ENCODE peak calls at places on chromosomes 11 and 22, in nine cellular contexts. N is heart left ventricle; R is CD4-positive, CD25-positive, alpha-beta regulatory T cell; U is lung; W is heart right ventricle; B is hepatocyte; C is H1; V is HepG2; G is OCI-LY7. J is an unnamed sample.

GRCh38 chr11:1148752-1149180 is 9.0 kb upstream of the MUC5AC start:
- DNase-seq in N (no peak), G (no peak), U (no peak), C (no peak), R (no peak), V (no peak), B (peak; percentile 7), W (no peak), J (peak; percentile 64)

GRCh38 chr22:45638834-45639746 is 32.5 kb upstream of the ATXN10 start:
- DNase-seq in G (no peak), U (peak; percentile 57), C (no peak), B (peak; percentile 23), N (peak; percentile 41), R (no peak), V (peak; percentile 57), W (peak; percentile 50), J (peak; percentile 84)

GRCh38 chr11:1082728-1083620 is 8.3 kb downstream of the MUC2 start:
- DNase-seq in N (peak; percentile 17), V (no peak), B (no peak), G (no peak), R (no peak), U (no peak), W (no peak), C (no peak), J (peak; percentile 45)

GRCh38 chr22:40215266-40215665 is 37.5 kb downstream of the TNRC6B start:
- DNase-seq in G (peak; percentile 36), U (peak; percentile 52), W (no peak), R (no peak), B (no peak), V (no peak), C (peak; percentile 45), N (no peak), J (no peak)

GRCh38 chr11:7605544-7605943 is 67.8 kb downstream of the CYB5R2 start:
- DNase-seq in U (peak; percentile 43), N (no peak), V (peak; percentile 74), G (no peak), W (no peak), R (no peak), B (peak; percentile 63), C (no peak), J (no peak)

GRCh38 chr11:94731921-94732601 is 36.1 kb upstream of the AMOTL1 start:
- DNase-seq in W (no peak), C (no peak), N (peak; percentile 48), R (no peak), B (no peak), G (no peak), V (no peak), U (no peak), J (no peak)

GRCh38 chr11:5618807-5619206 is 6.0 kb upstream of the TRIM34 start:
- DNase-seq in V (peak; percentile 49), B (peak; percentile 47), U (no peak), C (no peak), W (no peak), R (no peak), G (no peak), N (no peak), J (no peak)

GRCh38 chr11:126607374-126607773 is 251.9 kb downstream of the ST3GAL4 start:
- DNase-seq in G (peak; percentile 5), C (peak; percentile 78), N (peak; percentile 39), B (peak; percentile 80), W (peak; percentile 31), U (no peak), V (peak; percentile 33), R (no peak), J (no peak)

GRCh38 chr22:41491379-41492100 is 22.6 kb downstream of the ACO2 start:
- DNase-seq in V (no peak), R (no peak), W (no peak), G (no peak), C (no peak), B (no peak), N (no peak), U (no peak), J (no peak)

GRCh38 chr22:38299758-38300157 is 17.5 kb downstream of the CSNK1E start:
- DNase-seq in U (no peak), R (no peak), B (no peak), N (no peak), C (no peak), W (peak; percentile 39), G (no peak), V (no peak), J (no peak)

GRCh38 chr11:92423133-92423532 is 198.5 kb downstream of the FAT3 start:
- DNase-seq in G (no peak), B (no peak), N (no peak), R (no peak), V (no peak), U (no peak), C (no peak), W (no peak), J (no peak)

GRCh38 chr11:48879256-48879655 is 104.4 kb downstream of the TRIM51G start:
- DNase-seq in N (no peak), U (no peak), V (no peak), R (no peak), W (no peak), G (no peak), B (no peak), C (no peak), J (no peak)

GRCh38 chr22:27022741-27023373 is 365.5 kb downstream of the MIAT start:
- DNase-seq in N (no peak), V (no peak), B (no peak), R (no peak), G (no peak), W (no peak), C (no peak), U (no peak), J (no peak)

GRCh38 chr11:115626414-115626813 is 122.2 kb upstream of the CADM1 start:
- DNase-seq in C (no peak), U (no peak), G (no peak), W (no peak), V (no peak), N (no peak), R (no peak), B (no peak), J (no peak)

GRCh38 chr11:68406318-68407313 is 53.9 kb upstream of the PPP6R3 start:
- DNase-seq in C (no peak), W (no peak), N (no peak), V (peak; percentile 38), U (peak; percentile 51), B (peak; percentile 42), G (no peak), R (no peak), J (no peak)

GRCh38 chr11:40235841-40236240 is 1223.6 kb downstream of the LRRC4C start:
- DNase-seq in R (no peak), G (no peak), B (no peak), U (no peak), V (no peak), W (no peak), N (no peak), C (no peak), J (no peak)

DNA sequence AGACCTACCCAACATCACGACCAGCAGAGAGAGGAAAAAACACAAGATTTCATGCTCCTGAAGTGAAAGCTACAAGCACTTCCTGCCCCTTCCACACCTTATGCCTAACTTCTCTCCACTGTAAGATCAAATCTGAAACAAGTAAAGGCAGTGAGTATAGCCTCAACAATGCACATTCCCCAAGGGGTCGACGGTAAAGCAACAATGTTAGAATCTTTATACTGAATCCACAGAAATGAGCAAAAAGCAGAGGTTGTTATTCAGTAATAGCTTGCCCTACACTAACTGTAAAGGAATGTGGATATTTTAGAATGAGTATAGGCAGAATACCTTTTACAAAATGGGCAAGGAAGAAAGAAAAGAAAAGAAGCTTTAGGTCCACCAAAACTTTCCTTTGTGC is 15.6 kb downstream of the ARFGAP3 start:
- DNase-seq in G (no peak), W (no peak), U (no peak), R (no peak), N (no peak), B (no peak), V (no peak), C (no peak), J (no peak)
- H3K27ac ChIP-seq in G (no peak overlapping the region), W (no peak overlapping the region), U (no peak overlapping the region), R (no peak overlapping the region), N (no peak overlapping the region), B (no peak overlapping the region), V (no peak overlapping the region), C (no peak overlapping the region), J (no peak overlapping the region)

DNA sequence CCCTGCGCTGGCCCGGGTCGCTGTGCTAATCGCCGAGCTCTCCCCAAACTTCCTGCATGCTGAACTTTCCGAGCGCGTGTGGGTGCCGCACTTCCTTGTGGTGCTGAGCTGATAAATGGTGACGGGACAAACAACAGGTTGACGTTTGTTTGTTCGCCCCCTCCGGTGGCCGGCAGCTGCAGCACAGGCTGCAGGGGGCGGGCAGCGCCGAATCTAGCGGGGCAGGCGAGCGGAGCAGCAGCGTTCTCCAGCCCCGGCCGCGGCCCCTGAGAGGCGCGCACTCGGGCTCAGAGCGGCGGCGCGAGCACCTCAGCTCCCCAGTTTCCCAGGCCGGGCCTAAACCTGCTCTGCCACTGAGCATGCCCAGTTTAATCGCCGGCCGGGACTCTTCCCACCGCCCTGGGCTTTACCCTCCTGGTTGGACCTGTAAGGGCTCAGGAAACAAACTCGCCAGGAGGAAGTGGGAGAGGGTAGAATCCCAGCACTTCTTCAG is at the start of gene PDGFD:
- DNase-seq in W (peak; percentile 65), U (peak; percentile 36), B (peak; percentile 84), V (peak; percentile 54), G (peak; percentile 87), N (peak; percentile 72), R (no peak), C (peak; percentile 85), J (peak; percentile 85)
- H3K4me3 ChIP-seq in W (peak within 1 kb of the TSS; percentile 66), U (peak within 1 kb of the TSS; percentile 20), B (peak within 1 kb of the TSS; percentile 65), V (peak within 1 kb of the TSS; percentile 70), G (peak within 1 kb of the TSS; percentile 73), N (peak within 1 kb of the TSS; percentile 66), R (no peak within 1 kb of the TSS), C (peak within 1 kb of the TSS; percentile 89), J (peak within 1 kb of the TSS; percentile 53)

GRCh38 chr11:124759268-124760204 is 2.6 kb downstream of the ESAM start:
- DNase-seq in B (no peak), N (peak; percentile 84), C (peak; percentile 72), W (peak; percentile 80), V (no peak), R (no peak), U (no peak), G (no peak), J (no peak)

GRCh38 chr11:124760205-124760652 is 1.9 kb downstream of the ESAM start:
- DNase-seq in G (no peak), W (peak; percentile 69), V (no peak), U (no peak), N (peak; percentile 60), C (peak; percentile 64), R (no peak), B (no peak), J (no peak)

GRCh38 chr11:124762077-124762623 is at the start of gene ESAM:
- DNase-seq in W (peak; percentile 74), U (peak; percentile 76), N (peak; percentile 67), C (peak; percentile 64), R (peak; percentile 57), V (no peak), G (peak; percentile 75), B (peak; percentile 62), J (peak; percentile 75)

GRCh38 chr11:124761301-124762021 is 629 bp downstream of the ESAM start:
- DNase-seq in U (no peak), C (peak; percentile 57), B (no peak), W (peak; percentile 29), G (no peak), N (peak; percentile 69), V (no peak), R (no peak), J (no peak)

GRCh38 chr11:124760806-124761205 is 1.3 kb downstream of the ESAM start:
- DNase-seq in C (no peak), W (no peak), R (no peak), G (no peak), N (no peak), B (no peak), V (no peak), U (no peak), J (no peak)
- H3K4me1 ChIP-seq in C (peaks cover 28% of the 10 kb centered on the region), W (peaks cover 12% of the 10 kb centered on the region), R (peaks cover 48% of the 10 kb centered on the region), G (peaks cover 44% of the 10 kb centered on the region), N (peaks cover 51% of the 10 kb centered on the region), B (peaks cover 30% of the 10 kb centered on the region), V (peaks cover 55% of the 10 kb centered on the region), U (peaks cover 14% of the 10 kb centered on the region), J (no peaks in the 10 kb centered on the region)

GRCh38 chr11:47399860-47400812 is 8.3 kb upstream of the SLC39A13 start:
- DNase-seq in R (peak; percentile 50), N (peak; percentile 31), B (peak; percentile 47), V (no peak), G (peak; percentile 92), U (no peak), W (no peak), C (no peak), J (no peak)
- H3K27ac ChIP-seq in R (peak overlapping the region; percentile 66), N (peak overlapping the region; percentile 82), B (peak overlapping the region; percentile 84), V (no peak overlapping the region), G (peak overlapping the region; percentile 96), U (peak overlapping the region; percentile 90), W (peak overlapping the region; percentile 95), C (peak overlapping the region; percentile 35), J (peak overlapping the region; percentile 75)